ENCODE peak calls at places on chromosomes 1 and 21, in six cellular contexts. Y is AG04450, O is A549, W is GM12878, J is left lung, H is neural progenitor cell. E is an unnamed sample.

GRCh38 chr1:180131510-180131909 is 23.2 kb upstream of the QSOX1 start:
- DNase-seq in Y (peak; percentile 93), O (peak; percentile 24), W (no peak), J (no peak), H (no peak), E (no peak)

GRCh38 chr1:221725683-221726330 is 16.1 kb downstream of the DUSP10 start:
- DNase-seq in Y (no peak), O (no peak), W (no peak), J (no peak), H (no peak), E (no peak)

GRCh38 chr1:65149753-65150463 is 1.9 kb downstream of the AK4 start:
- DNase-seq in Y (no peak), O (no peak), W (no peak), J (no peak), H (no peak), E (no peak)

GRCh38 chr1:119046429-119047039 is 58.4 kb upstream of the TBX15 start:
- DNase-seq in Y (no peak), O (no peak), W (no peak), J (no peak), H (no peak), E (no peak)

GRCh38 chr1:182602945-182603645 is 1.1 kb downstream of the RGS16 start:
- DNase-seq in Y (no peak), O (no peak), W (no peak), J (no peak), H (no peak), E (no peak)

GRCh38 chr1:31703431-31704260 is at the start of gene COL16A1:
- DNase-seq in Y (no peak), O (no peak), W (no peak), J (no peak), H (peak; percentile 54), E (peak; percentile 24)

GRCh38 chr1:92817137-92817697 is 14.6 kb upstream of the RPL5 start:
- DNase-seq in Y (no peak), O (no peak), W (no peak), J (no peak), H (no peak), E (no peak)

GRCh38 chr21:42219606-42220137 is 732 bp downstream of the ABCG1 start:
- DNase-seq in Y (no peak), O (no peak), W (no peak), J (peak; percentile 89), H (peak; percentile 57), E (no peak)

GRCh38 chr1:111205724-111206070 is 5.3 kb upstream of the DENND2D start:
- DNase-seq in Y (no peak), O (no peak), W (no peak), J (no peak), H (no peak), E (no peak)

GRCh38 chr1:33649759-33650158 is 177.3 kb downstream of the ZSCAN20 start:
- DNase-seq in Y (no peak), O (no peak), W (no peak), J (no peak), H (no peak), E (no peak)

GRCh38 chr1:11804666-11805453 is 904 bp downstream of the MTHFR start:
- DNase-seq in Y (no peak), O (no peak), W (no peak), J (no peak), H (peak; percentile 28), E (no peak)

GRCh38 chr1:47280142-47280541 is 33.8 kb downstream of the STIL start:
- DNase-seq in Y (no peak), O (no peak), W (no peak), J (no peak), H (no peak), E (no peak)

GRCh38 chr1:247385283-247385682 is 30.7 kb upstream of the NLRP3 start:
- DNase-seq in Y (no peak), O (no peak), W (no peak), J (no peak), H (no peak), E (no peak)

GRCh38 chr1:229383961-229384360 is 41.1 kb upstream of the CCSAP start:
- DNase-seq in Y (no peak), O (no peak), W (no peak), J (no peak), H (no peak), E (no peak)

GRCh38 chr1:199954701-199955100 is 72.8 kb upstream of the NR5A2 start:
- DNase-seq in Y (no peak), O (peak; percentile 29), W (no peak), J (no peak), H (peak; percentile 70), E (no peak)

GRCh38 chr1:155323729-155324040 is 3.0 kb downstream of the RUSC1 start:
- DNase-seq in Y (peak; percentile 66), O (peak; percentile 93), W (no peak), J (peak; percentile 97), H (peak; percentile 94), E (no peak)

GRCh38 chr21:32844653-32845443 is 73.3 kb upstream of the PAXBP1 start:
- DNase-seq in Y (no peak), O (peak; percentile 40), W (no peak), J (no peak), H (peak; percentile 44), E (peak; percentile 10)

GRCh38 chr1:3752400-3752945 is at the start of gene CCDC27:
- DNase-seq in Y (no peak), O (no peak), W (no peak), J (peak; percentile 67), H (no peak), E (no peak)

GRCh38 chr1:27392778-27393635 is 585 bp downstream of the GPR3 start:
- DNase-seq in Y (no peak), O (peak; percentile 28), W (no peak), J (no peak), H (peak; percentile 52), E (no peak)

GRCh38 chr1:233304489-233305102 is 9.1 kb upstream of the PCNX2 start:
- DNase-seq in Y (no peak), O (peak; percentile 38), W (no peak), J (no peak), H (peak; percentile 42), E (no peak)

GRCh38 chr21:39979321-39979720 is 112.1 kb downstream of the PCP4 start:
- DNase-seq in Y (no peak), O (no peak), W (no peak), J (no peak), H (no peak), E (no peak)

GRCh38 chr1:95636897-95637296 is 402.9 kb downstream of the RWDD3 start:
- DNase-seq in Y (no peak), O (no peak), W (no peak), J (no peak), H (no peak), E (no peak)

GRCh38 chr1:217087981-217088380 is 364.8 kb upstream of the ESRRG start:
- DNase-seq in Y (no peak), O (no peak), W (no peak), J (no peak), H (no peak), E (no peak)

GRCh38 chr1:161009602-161010211 is 11.2 kb downstream of the F11R start:
- DNase-seq in Y (no peak), O (no peak), W (no peak), J (no peak), H (no peak), E (no peak)

GRCh38 chr1:161374373-161374772 is 6.7 kb upstream of the CFAP126 start:
- DNase-seq in Y (no peak), O (peak; percentile 29), W (no peak), J (no peak), H (no peak), E (no peak)

GRCh38 chr1:213669964-213670691 is 317.6 kb upstream of the PROX1 start:
- DNase-seq in Y (no peak), O (no peak), W (no peak), J (no peak), H (no peak), E (no peak)
- H3K27ac ChIP-seq in Y (no peak overlapping the region), O (no peak overlapping the region), W (no peak overlapping the region), J (no peak overlapping the region), H (no peak overlapping the region), E (no peak overlapping the region)

DNA sequence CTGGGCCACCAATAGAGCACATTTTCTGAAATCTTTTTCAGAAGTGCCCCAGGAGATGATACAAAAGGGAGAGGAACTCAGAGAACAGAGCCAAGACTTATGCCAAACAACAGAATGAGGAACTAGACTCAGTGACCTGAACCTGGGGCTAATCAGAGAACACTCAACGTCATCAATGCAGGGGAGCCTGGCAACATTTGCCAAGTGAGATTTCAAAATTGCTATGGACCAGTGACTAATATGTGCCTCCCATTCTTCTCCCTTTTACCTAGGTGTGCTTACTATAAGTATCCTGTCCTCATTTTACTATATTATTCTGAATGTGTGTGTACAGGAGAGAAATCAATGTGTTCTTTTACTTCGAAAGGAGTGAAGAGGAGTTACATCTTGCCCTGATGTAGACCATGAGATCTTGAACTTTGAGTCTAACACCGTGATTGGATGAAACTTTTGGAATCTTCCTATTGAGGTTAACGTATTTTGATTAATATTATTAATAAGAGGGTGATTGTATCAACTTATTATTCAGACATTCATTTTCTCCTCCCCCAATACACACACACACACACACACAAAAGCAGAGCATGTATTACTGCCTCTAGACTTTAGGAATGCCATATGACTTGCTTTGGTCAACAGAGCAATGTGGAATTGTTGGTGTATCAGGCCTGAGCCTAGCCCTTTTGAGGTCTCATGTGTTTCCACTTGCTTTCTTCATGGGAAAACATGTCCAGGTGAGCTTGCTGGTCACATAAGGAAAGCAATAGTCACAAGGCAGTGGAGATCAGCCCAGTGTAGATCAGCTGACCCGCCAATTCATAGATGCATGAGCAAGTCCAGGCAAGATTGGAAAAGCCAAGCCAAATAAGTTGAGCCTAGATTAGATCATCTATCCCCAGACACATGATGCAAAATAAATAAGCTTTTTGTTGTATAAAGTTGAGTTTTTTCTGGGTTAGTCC is 80.3 kb upstream of the ETS2 start:
- DNase-seq in Y (no peak), O (no peak), W (no peak), J (no peak), H (no peak), E (no peak)
- H3K4me3 ChIP-seq in Y (no peak overlapping the region), O (no peak overlapping the region), W (no peak overlapping the region), J (no peak overlapping the region), H (no peak overlapping the region), E (no peak overlapping the region)

GRCh38 chr1:66450847-66451246 is 83.1 kb upstream of the SGIP1 start:
- DNase-seq in Y (no peak), O (no peak), W (no peak), J (no peak), H (no peak), E (no peak)
- H3K27ac ChIP-seq in Y (no peak overlapping the region), O (no peak overlapping the region), W (no peak overlapping the region), J (no peak overlapping the region), H (no peak overlapping the region), E (peak overlapping the region; percentile 0)

DNA sequence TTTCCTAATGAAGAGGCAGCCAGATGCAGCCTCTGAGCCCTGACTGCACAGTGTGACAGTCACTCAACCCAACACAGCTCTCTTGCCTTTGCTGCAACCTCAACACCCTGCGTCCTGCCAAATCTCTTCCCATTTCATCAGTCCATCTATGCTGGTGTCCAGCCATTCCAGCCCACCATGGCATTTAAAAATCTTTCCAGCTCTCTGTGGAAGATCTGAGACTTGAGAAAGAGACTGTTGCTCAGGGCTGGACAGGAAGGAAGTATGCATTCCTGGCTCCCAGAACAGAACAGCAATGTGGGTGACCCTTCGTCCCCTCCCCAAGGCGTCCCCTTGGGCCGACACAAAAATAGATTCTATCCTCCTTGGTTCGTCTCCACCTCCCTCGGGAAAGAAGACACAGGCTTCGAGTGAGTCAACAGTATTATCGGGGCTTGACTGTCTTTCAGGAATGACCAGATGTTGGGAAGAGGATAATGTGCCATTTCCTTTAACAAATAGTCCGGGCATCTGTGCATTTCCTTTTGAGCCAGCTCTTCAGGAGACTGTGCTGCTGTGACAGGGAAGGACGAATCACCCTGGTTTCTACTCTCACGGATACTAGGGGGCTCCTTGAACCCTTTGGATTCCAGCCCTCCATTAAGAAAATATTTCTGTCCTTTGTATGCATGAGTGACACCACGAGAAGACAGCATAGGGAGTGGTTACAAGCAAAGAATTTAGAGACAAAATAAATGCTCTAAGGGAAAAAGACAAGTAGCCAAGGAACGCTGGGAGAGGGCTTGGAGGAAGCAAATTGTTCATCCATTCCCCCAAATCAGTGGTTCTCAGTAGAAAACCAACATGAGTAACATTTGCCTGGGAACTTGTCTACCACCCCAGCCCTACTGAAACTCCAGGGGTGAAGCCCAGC is 111.4 kb upstream of the CDC42BPA start:
- DNase-seq in Y (no peak), O (peak; percentile 57), W (no peak), J (no peak), H (no peak), E (no peak)
- H3K4me3 ChIP-seq in Y (no peak overlapping the region), O (no peak overlapping the region), W (no peak overlapping the region), J (no peak overlapping the region), H (no peak overlapping the region), E (no peak overlapping the region)

E was measured in thoracic aorta.